ENCODE peak calls at places on chromosomes 4 and X, in ten cellular contexts. One of them, this sample, is unnamed.

GRCh38 chr4:7904108-7904516 is 35.5 kb downstream of the AFAP1 start:
- DNase-seq in activated T-cell treated with anti-CD3 and anti-CD28 coated beads, Interleukin-2, amount 50 U/mL, for 24 hours: no peak
- DNase-seq in fibroblast of pulmonary artery: peak
- DNase-seq in activated gamma-delta T cell treated with Interleukin-2 at 50 U/mL for 16 hours: no peak
- DNase-seq in T-cell: no peak
- DNase-seq in iPS-NIHi11: no peak
- DNase-seq in caudate nucleus: no peak
- DNase-seq in hepatic stellate cell: peak
- DNase-seq in A673: no peak
- DNase-seq in stimulated activated CD4-positive, alpha-beta T cell treated with anti-CD3 and anti-CD28 coated beads, Interleukin-2, amount 100 ng/mL, for 24 hours: no peak
- DNase-seq in this sample: no peak

GRCh38 chrX:101117701-101118100 is 19.7 kb downstream of the CENPI start:
- DNase-seq in fibroblast of pulmonary artery: peak
- DNase-seq in T-cell: no peak
- DNase-seq in iPS-NIHi11: no peak
- DNase-seq in hepatic stellate cell: no peak
- DNase-seq in caudate nucleus: no peak
- DNase-seq in activated gamma-delta T cell treated with Interleukin-2 at 50 U/mL for 16 hours: no peak
- DNase-seq in A673: no peak
- DNase-seq in stimulated activated CD4-positive, alpha-beta T cell treated with anti-CD3 and anti-CD28 coated beads, Interleukin-2, amount 100 ng/mL, for 24 hours: no peak
- DNase-seq in activated T-cell treated with anti-CD3 and anti-CD28 coated beads, Interleukin-2, amount 50 U/mL, for 24 hours: no peak
- DNase-seq in this sample: no peak

GRCh38 chr4:99405433-99406115 is 29.6 kb downstream of the ADH7 start:
- DNase-seq in activated gamma-delta T cell treated with Interleukin-2 at 50 U/mL for 16 hours: peak
- DNase-seq in activated T-cell treated with anti-CD3 and anti-CD28 coated beads, Interleukin-2, amount 50 U/mL, for 24 hours: peak
- DNase-seq in hepatic stellate cell: no peak
- DNase-seq in A673: peak
- DNase-seq in stimulated activated CD4-positive, alpha-beta T cell treated with anti-CD3 and anti-CD28 coated beads, Interleukin-2, amount 100 ng/mL, for 24 hours: peak
- DNase-seq in fibroblast of pulmonary artery: peak
- DNase-seq in iPS-NIHi11: peak
- DNase-seq in T-cell: peak
- DNase-seq in caudate nucleus: no peak
- DNase-seq in this sample: peak

GRCh38 chr4:117768610-117769009 is 265.7 kb upstream of the NDST3 start:
- DNase-seq in stimulated activated CD4-positive, alpha-beta T cell treated with anti-CD3 and anti-CD28 coated beads, Interleukin-2, amount 100 ng/mL, for 24 hours: no peak
- DNase-seq in caudate nucleus: no peak
- DNase-seq in A673: no peak
- DNase-seq in iPS-NIHi11: no peak
- DNase-seq in activated T-cell treated with anti-CD3 and anti-CD28 coated beads, Interleukin-2, amount 50 U/mL, for 24 hours: no peak
- DNase-seq in hepatic stellate cell: no peak
- DNase-seq in fibroblast of pulmonary artery: no peak
- DNase-seq in activated gamma-delta T cell treated with Interleukin-2 at 50 U/mL for 16 hours: no peak
- DNase-seq in T-cell: no peak
- DNase-seq in this sample: no peak

GRCh38 chr4:3409571-3410091 is 32.1 kb upstream of the HGFAC start:
- DNase-seq in hepatic stellate cell: no peak
- DNase-seq in activated gamma-delta T cell treated with Interleukin-2 at 50 U/mL for 16 hours: no peak
- DNase-seq in activated T-cell treated with anti-CD3 and anti-CD28 coated beads, Interleukin-2, amount 50 U/mL, for 24 hours: no peak
- DNase-seq in stimulated activated CD4-positive, alpha-beta T cell treated with anti-CD3 and anti-CD28 coated beads, Interleukin-2, amount 100 ng/mL, for 24 hours: no peak
- DNase-seq in T-cell: no peak
- DNase-seq in caudate nucleus: no peak
- DNase-seq in A673: peak
- DNase-seq in fibroblast of pulmonary artery: no peak
- DNase-seq in iPS-NIHi11: peak
- DNase-seq in this sample: no peak

GRCh38 chrX:69031181-69031580 is 134.1 kb downstream of the PJA1 start:
- DNase-seq in A673: no peak
- DNase-seq in iPS-NIHi11: peak
- DNase-seq in activated T-cell treated with anti-CD3 and anti-CD28 coated beads, Interleukin-2, amount 50 U/mL, for 24 hours: no peak
- DNase-seq in T-cell: no peak
- DNase-seq in stimulated activated CD4-positive, alpha-beta T cell treated with anti-CD3 and anti-CD28 coated beads, Interleukin-2, amount 100 ng/mL, for 24 hours: no peak
- DNase-seq in fibroblast of pulmonary artery: no peak
- DNase-seq in hepatic stellate cell: no peak
- DNase-seq in activated gamma-delta T cell treated with Interleukin-2 at 50 U/mL for 16 hours: no peak
- DNase-seq in caudate nucleus: no peak
- DNase-seq in this sample: no peak

GRCh38 chr4:19194672-19195071 is 1057.0 kb upstream of the SLIT2 start:
- DNase-seq in hepatic stellate cell: no peak
- DNase-seq in T-cell: no peak
- DNase-seq in stimulated activated CD4-positive, alpha-beta T cell treated with anti-CD3 and anti-CD28 coated beads, Interleukin-2, amount 100 ng/mL, for 24 hours: no peak
- DNase-seq in caudate nucleus: no peak
- DNase-seq in A673: no peak
- DNase-seq in iPS-NIHi11: peak
- DNase-seq in fibroblast of pulmonary artery: no peak
- DNase-seq in activated T-cell treated with anti-CD3 and anti-CD28 coated beads, Interleukin-2, amount 50 U/mL, for 24 hours: no peak
- DNase-seq in activated gamma-delta T cell treated with Interleukin-2 at 50 U/mL for 16 hours: no peak
- DNase-seq in this sample: peak

GRCh38 chr4:38313999-38314561 is 349.9 kb upstream of the KLF3 start:
- DNase-seq in activated T-cell treated with anti-CD3 and anti-CD28 coated beads, Interleukin-2, amount 50 U/mL, for 24 hours: no peak
- DNase-seq in caudate nucleus: no peak
- DNase-seq in iPS-NIHi11: no peak
- DNase-seq in fibroblast of pulmonary artery: peak
- DNase-seq in A673: no peak
- DNase-seq in stimulated activated CD4-positive, alpha-beta T cell treated with anti-CD3 and anti-CD28 coated beads, Interleukin-2, amount 100 ng/mL, for 24 hours: no peak
- DNase-seq in T-cell: no peak
- DNase-seq in activated gamma-delta T cell treated with Interleukin-2 at 50 U/mL for 16 hours: no peak
- DNase-seq in hepatic stellate cell: no peak
- DNase-seq in this sample: no peak

GRCh38 chr4:146654976-146655761 is 16.5 kb downstream of the POU4F2 start:
- DNase-seq in activated gamma-delta T cell treated with Interleukin-2 at 50 U/mL for 16 hours: no peak
- DNase-seq in iPS-NIHi11: peak
- DNase-seq in A673: peak
- DNase-seq in caudate nucleus: no peak
- DNase-seq in hepatic stellate cell: no peak
- DNase-seq in stimulated activated CD4-positive, alpha-beta T cell treated with anti-CD3 and anti-CD28 coated beads, Interleukin-2, amount 100 ng/mL, for 24 hours: no peak
- DNase-seq in activated T-cell treated with anti-CD3 and anti-CD28 coated beads, Interleukin-2, amount 50 U/mL, for 24 hours: no peak
- DNase-seq in T-cell: no peak
- DNase-seq in fibroblast of pulmonary artery: peak
- DNase-seq in this sample: no peak

GRCh38 chrX:78708171-78708570 is 39.3 kb upstream of the LPAR4 start:
- DNase-seq in stimulated activated CD4-positive, alpha-beta T cell treated with anti-CD3 and anti-CD28 coated beads, Interleukin-2, amount 100 ng/mL, for 24 hours: no peak
- DNase-seq in caudate nucleus: no peak
- DNase-seq in iPS-NIHi11: peak
- DNase-seq in A673: peak
- DNase-seq in activated T-cell treated with anti-CD3 and anti-CD28 coated beads, Interleukin-2, amount 50 U/mL, for 24 hours: no peak
- DNase-seq in activated gamma-delta T cell treated with Interleukin-2 at 50 U/mL for 16 hours: no peak
- DNase-seq in fibroblast of pulmonary artery: peak
- DNase-seq in T-cell: no peak
- DNase-seq in hepatic stellate cell: no peak
- DNase-seq in this sample: peak

GRCh38 chrX:44344194-44344593 is 722 bp upstream of the EFHC2 start:
- DNase-seq in A673: no peak
- DNase-seq in activated gamma-delta T cell treated with Interleukin-2 at 50 U/mL for 16 hours: peak
- DNase-seq in fibroblast of pulmonary artery: no peak
- DNase-seq in caudate nucleus: no peak
- DNase-seq in activated T-cell treated with anti-CD3 and anti-CD28 coated beads, Interleukin-2, amount 50 U/mL, for 24 hours: peak
- DNase-seq in stimulated activated CD4-positive, alpha-beta T cell treated with anti-CD3 and anti-CD28 coated beads, Interleukin-2, amount 100 ng/mL, for 24 hours: peak
- DNase-seq in hepatic stellate cell: no peak
- DNase-seq in T-cell: peak
- DNase-seq in iPS-NIHi11: no peak
- DNase-seq in this sample: no peak

GRCh38 chrX:71543316-71543715 is 10.4 kb downstream of the OGT start:
- DNase-seq in iPS-NIHi11: no peak
- DNase-seq in activated gamma-delta T cell treated with Interleukin-2 at 50 U/mL for 16 hours: no peak
- DNase-seq in hepatic stellate cell: peak
- DNase-seq in A673: peak
- DNase-seq in fibroblast of pulmonary artery: peak
- DNase-seq in stimulated activated CD4-positive, alpha-beta T cell treated with anti-CD3 and anti-CD28 coated beads, Interleukin-2, amount 100 ng/mL, for 24 hours: no peak
- DNase-seq in T-cell: no peak
- DNase-seq in caudate nucleus: no peak
- DNase-seq in activated T-cell treated with anti-CD3 and anti-CD28 coated beads, Interleukin-2, amount 50 U/mL, for 24 hours: no peak
- DNase-seq in this sample: no peak

GRCh38 chr4:905485-906214 is 26.5 kb downstream of the GAK start:
- DNase-seq in fibroblast of pulmonary artery: no peak
- DNase-seq in activated T-cell treated with anti-CD3 and anti-CD28 coated beads, Interleukin-2, amount 50 U/mL, for 24 hours: no peak
- DNase-seq in iPS-NIHi11: no peak
- DNase-seq in T-cell: no peak
- DNase-seq in hepatic stellate cell: no peak
- DNase-seq in stimulated activated CD4-positive, alpha-beta T cell treated with anti-CD3 and anti-CD28 coated beads, Interleukin-2, amount 100 ng/mL, for 24 hours: no peak
- DNase-seq in activated gamma-delta T cell treated with Interleukin-2 at 50 U/mL for 16 hours: no peak
- DNase-seq in A673: no peak
- DNase-seq in caudate nucleus: no peak
- DNase-seq in this sample: no peak

GRCh38 chrX:46758163-46758955 is 559 bp downstream of the SLC9A7 start:
- DNase-seq in activated gamma-delta T cell treated with Interleukin-2 at 50 U/mL for 16 hours: peak
- DNase-seq in T-cell: peak
- DNase-seq in caudate nucleus: no peak
- DNase-seq in A673: no peak
- DNase-seq in stimulated activated CD4-positive, alpha-beta T cell treated with anti-CD3 and anti-CD28 coated beads, Interleukin-2, amount 100 ng/mL, for 24 hours: peak
- DNase-seq in activated T-cell treated with anti-CD3 and anti-CD28 coated beads, Interleukin-2, amount 50 U/mL, for 24 hours: peak
- DNase-seq in fibroblast of pulmonary artery: no peak
- DNase-seq in iPS-NIHi11: peak
- DNase-seq in hepatic stellate cell: no peak
- DNase-seq in this sample: no peak

GRCh38 chrX:97159916-97160800 is 276.4 kb downstream of the RPA4 start:
- DNase-seq in fibroblast of pulmonary artery: no peak
- DNase-seq in stimulated activated CD4-positive, alpha-beta T cell treated with anti-CD3 and anti-CD28 coated beads, Interleukin-2, amount 100 ng/mL, for 24 hours: no peak
- DNase-seq in hepatic stellate cell: no peak
- DNase-seq in activated gamma-delta T cell treated with Interleukin-2 at 50 U/mL for 16 hours: no peak
- DNase-seq in T-cell: no peak
- DNase-seq in caudate nucleus: no peak
- DNase-seq in iPS-NIHi11: peak
- DNase-seq in activated T-cell treated with anti-CD3 and anti-CD28 coated beads, Interleukin-2, amount 50 U/mL, for 24 hours: no peak
- DNase-seq in A673: peak
- DNase-seq in this sample: no peak

GRCh38 chrX:34578237-34578636 is 78.8 kb downstream of the TMEM47 start:
- DNase-seq in T-cell: no peak
- DNase-seq in stimulated activated CD4-positive, alpha-beta T cell treated with anti-CD3 and anti-CD28 coated beads, Interleukin-2, amount 100 ng/mL, for 24 hours: no peak
- DNase-seq in activated gamma-delta T cell treated with Interleukin-2 at 50 U/mL for 16 hours: no peak
- DNase-seq in caudate nucleus: no peak
- DNase-seq in A673: peak
- DNase-seq in fibroblast of pulmonary artery: peak
- DNase-seq in activated T-cell treated with anti-CD3 and anti-CD28 coated beads, Interleukin-2, amount 50 U/mL, for 24 hours: no peak
- DNase-seq in iPS-NIHi11: no peak
- DNase-seq in hepatic stellate cell: peak
- DNase-seq in this sample: no peak

GRCh38 chrX:50470103-50471031 is at the start of gene DGKK:
- DNase-seq in T-cell: no peak
- DNase-seq in caudate nucleus: no peak
- DNase-seq in fibroblast of pulmonary artery: no peak
- DNase-seq in A673: peak
- DNase-seq in activated T-cell treated with anti-CD3 and anti-CD28 coated beads, Interleukin-2, amount 50 U/mL, for 24 hours: no peak
- DNase-seq in iPS-NIHi11: peak
- DNase-seq in stimulated activated CD4-positive, alpha-beta T cell treated with anti-CD3 and anti-CD28 coated beads, Interleukin-2, amount 100 ng/mL, for 24 hours: no peak
- DNase-seq in hepatic stellate cell: no peak
- DNase-seq in activated gamma-delta T cell treated with Interleukin-2 at 50 U/mL for 16 hours: no peak
- DNase-seq in this sample: peak

GRCh38 chr4:89765966-89766365 is 71.0 kb downstream of the SNCA start:
- DNase-seq in activated T-cell treated with anti-CD3 and anti-CD28 coated beads, Interleukin-2, amount 50 U/mL, for 24 hours: no peak
- DNase-seq in A673: no peak
- DNase-seq in iPS-NIHi11: no peak
- DNase-seq in caudate nucleus: no peak
- DNase-seq in activated gamma-delta T cell treated with Interleukin-2 at 50 U/mL for 16 hours: no peak
- DNase-seq in T-cell: no peak
- DNase-seq in fibroblast of pulmonary artery: peak
- DNase-seq in stimulated activated CD4-positive, alpha-beta T cell treated with anti-CD3 and anti-CD28 coated beads, Interleukin-2, amount 100 ng/mL, for 24 hours: no peak
- DNase-seq in hepatic stellate cell: peak
- DNase-seq in this sample: no peak

GRCh38 chr4:178941975-178942374 is 1499.7 kb upstream of the AGA start:
- DNase-seq in activated gamma-delta T cell treated with Interleukin-2 at 50 U/mL for 16 hours: no peak
- DNase-seq in fibroblast of pulmonary artery: no peak
- DNase-seq in T-cell: no peak
- DNase-seq in iPS-NIHi11: no peak
- DNase-seq in activated T-cell treated with anti-CD3 and anti-CD28 coated beads, Interleukin-2, amount 50 U/mL, for 24 hours: no peak
- DNase-seq in hepatic stellate cell: no peak
- DNase-seq in caudate nucleus: no peak
- DNase-seq in stimulated activated CD4-positive, alpha-beta T cell treated with anti-CD3 and anti-CD28 coated beads, Interleukin-2, amount 100 ng/mL, for 24 hours: no peak
- DNase-seq in A673: no peak
- DNase-seq in this sample: no peak

GRCh38 chr4:54067163-54067562 is 2.8 kb upstream of the CHIC2 start:
- DNase-seq in activated T-cell treated with anti-CD3 and anti-CD28 coated beads, Interleukin-2, amount 50 U/mL, for 24 hours: no peak
- DNase-seq in caudate nucleus: no peak
- DNase-seq in iPS-NIHi11: no peak
- DNase-seq in fibroblast of pulmonary artery: peak
- DNase-seq in hepatic stellate cell: no peak
- DNase-seq in T-cell: no peak
- DNase-seq in A673: no peak
- DNase-seq in stimulated activated CD4-positive, alpha-beta T cell treated with anti-CD3 and anti-CD28 coated beads, Interleukin-2, amount 100 ng/mL, for 24 hours: no peak
- DNase-seq in activated gamma-delta T cell treated with Interleukin-2 at 50 U/mL for 16 hours: no peak
- DNase-seq in this sample: no peak

GRCh38 chr4:105092356-105092755 is 54.3 kb upstream of the TET2 start:
- DNase-seq in fibroblast of pulmonary artery: peak
- DNase-seq in T-cell: no peak
- DNase-seq in iPS-NIHi11: no peak
- DNase-seq in hepatic stellate cell: no peak
- DNase-seq in activated T-cell treated with anti-CD3 and anti-CD28 coated beads, Interleukin-2, amount 50 U/mL, for 24 hours: no peak
- DNase-seq in caudate nucleus: no peak
- DNase-seq in A673: peak
- DNase-seq in stimulated activated CD4-positive, alpha-beta T cell treated with anti-CD3 and anti-CD28 coated beads, Interleukin-2, amount 100 ng/mL, for 24 hours: no peak
- DNase-seq in activated gamma-delta T cell treated with Interleukin-2 at 50 U/mL for 16 hours: no peak
- DNase-seq in this sample: no peak

GRCh38 chrX:40449396-40449795 is 131.4 kb upstream of the ATP6AP2 start:
- DNase-seq in A673: no peak
- DNase-seq in activated gamma-delta T cell treated with Interleukin-2 at 50 U/mL for 16 hours: no peak
- DNase-seq in fibroblast of pulmonary artery: no peak
- DNase-seq in caudate nucleus: no peak
- DNase-seq in iPS-NIHi11: no peak
- DNase-seq in activated T-cell treated with anti-CD3 and anti-CD28 coated beads, Interleukin-2, amount 50 U/mL, for 24 hours: no peak
- DNase-seq in hepatic stellate cell: no peak
- DNase-seq in T-cell: no peak
- DNase-seq in stimulated activated CD4-positive, alpha-beta T cell treated with anti-CD3 and anti-CD28 coated beads, Interleukin-2, amount 100 ng/mL, for 24 hours: no peak
- DNase-seq in this sample: no peak

GRCh38 chr4:61246003-61246402 is 45.9 kb downstream of the ADGRL3 start:
- DNase-seq in activated T-cell treated with anti-CD3 and anti-CD28 coated beads, Interleukin-2, amount 50 U/mL, for 24 hours: no peak
- DNase-seq in hepatic stellate cell: no peak
- DNase-seq in stimulated activated CD4-positive, alpha-beta T cell treated with anti-CD3 and anti-CD28 coated beads, Interleukin-2, amount 100 ng/mL, for 24 hours: no peak
- DNase-seq in iPS-NIHi11: no peak
- DNase-seq in caudate nucleus: no peak
- DNase-seq in T-cell: no peak
- DNase-seq in activated gamma-delta T cell treated with Interleukin-2 at 50 U/mL for 16 hours: no peak
- DNase-seq in A673: no peak
- DNase-seq in fibroblast of pulmonary artery: peak
- DNase-seq in this sample: no peak

GRCh38 chr4:128550060-128550459 is 259.4 kb upstream of the JADE1 start:
- DNase-seq in activated T-cell treated with anti-CD3 and anti-CD28 coated beads, Interleukin-2, amount 50 U/mL, for 24 hours: no peak
- DNase-seq in T-cell: no peak
- DNase-seq in iPS-NIHi11: no peak
- DNase-seq in hepatic stellate cell: no peak
- DNase-seq in caudate nucleus: no peak
- DNase-seq in stimulated activated CD4-positive, alpha-beta T cell treated with anti-CD3 and anti-CD28 coated beads, Interleukin-2, amount 100 ng/mL, for 24 hours: no peak
- DNase-seq in activated gamma-delta T cell treated with Interleukin-2 at 50 U/mL for 16 hours: no peak
- DNase-seq in A673: no peak
- DNase-seq in fibroblast of pulmonary artery: no peak
- DNase-seq in this sample: no peak

GRCh38 chr4:74962584-74962983 is 29.7 kb downstream of the PARM1 start:
- DNase-seq in stimulated activated CD4-positive, alpha-beta T cell treated with anti-CD3 and anti-CD28 coated beads, Interleukin-2, amount 100 ng/mL, for 24 hours: no peak
- DNase-seq in A673: no peak
- DNase-seq in hepatic stellate cell: no peak
- DNase-seq in iPS-NIHi11: no peak
- DNase-seq in caudate nucleus: no peak
- DNase-seq in activated gamma-delta T cell treated with Interleukin-2 at 50 U/mL for 16 hours: no peak
- DNase-seq in activated T-cell treated with anti-CD3 and anti-CD28 coated beads, Interleukin-2, amount 50 U/mL, for 24 hours: no peak
- DNase-seq in fibroblast of pulmonary artery: no peak
- DNase-seq in T-cell: no peak
- DNase-seq in this sample: no peak

GRCh38 chr4:154293427-154293826 is 198.2 kb downstream of the DCHS2 start:
- DNase-seq in activated T-cell treated with anti-CD3 and anti-CD28 coated beads, Interleukin-2, amount 50 U/mL, for 24 hours: no peak
- DNase-seq in activated gamma-delta T cell treated with Interleukin-2 at 50 U/mL for 16 hours: no peak
- DNase-seq in caudate nucleus: no peak
- DNase-seq in hepatic stellate cell: no peak
- DNase-seq in fibroblast of pulmonary artery: no peak
- DNase-seq in iPS-NIHi11: no peak
- DNase-seq in T-cell: no peak
- DNase-seq in stimulated activated CD4-positive, alpha-beta T cell treated with anti-CD3 and anti-CD28 coated beads, Interleukin-2, amount 100 ng/mL, for 24 hours: no peak
- DNase-seq in A673: no peak
- DNase-seq in this sample: no peak

GRCh38 chr4:130053723-130054122 is 957.8 kb downstream of the C4orf33 start:
- DNase-seq in activated gamma-delta T cell treated with Interleukin-2 at 50 U/mL for 16 hours: no peak
- DNase-seq in hepatic stellate cell: no peak
- DNase-seq in fibroblast of pulmonary artery: no peak
- DNase-seq in iPS-NIHi11: no peak
- DNase-seq in activated T-cell treated with anti-CD3 and anti-CD28 coated beads, Interleukin-2, amount 50 U/mL, for 24 hours: no peak
- DNase-seq in stimulated activated CD4-positive, alpha-beta T cell treated with anti-CD3 and anti-CD28 coated beads, Interleukin-2, amount 100 ng/mL, for 24 hours: no peak
- DNase-seq in caudate nucleus: no peak
- DNase-seq in A673: no peak
- DNase-seq in T-cell: no peak
- DNase-seq in this sample: no peak

GRCh38 chrX:78029663-78030062 is 60.2 kb upstream of the PGAM4 start:
- DNase-seq in T-cell: no peak
- DNase-seq in stimulated activated CD4-positive, alpha-beta T cell treated with anti-CD3 and anti-CD28 coated beads, Interleukin-2, amount 100 ng/mL, for 24 hours: peak
- DNase-seq in activated T-cell treated with anti-CD3 and anti-CD28 coated beads, Interleukin-2, amount 50 U/mL, for 24 hours: no peak
- DNase-seq in A673: peak
- DNase-seq in activated gamma-delta T cell treated with Interleukin-2 at 50 U/mL for 16 hours: no peak
- DNase-seq in caudate nucleus: no peak
- DNase-seq in fibroblast of pulmonary artery: peak
- DNase-seq in hepatic stellate cell: no peak
- DNase-seq in iPS-NIHi11: no peak
- DNase-seq in this sample: no peak

This sample was measured in iPS DF 19.7.